ENCODE peak calls at places on chromosomes 3 and 15, in four cellular contexts. O is A549, D is foreskin fibroblast, I is adrenal gland. U is an unnamed sample.

GRCh38 chr3:112682361-112682760 is 41.4 kb upstream of the CCDC80 start:
- DNase-seq in O (no peak), D (no peak), I (no peak), U (no peak)

GRCh38 chr3:161197855-161198836 is 23.0 kb upstream of the NMD3 start:
- DNase-seq in O (no peak), D (peak; percentile 4), I (no peak), U (no peak)

GRCh38 chr3:119206611-119207511 is 33.5 kb downstream of the UPK1B start:
- DNase-seq in O (peak; percentile 85), D (no peak), I (no peak), U (no peak)

GRCh38 chr3:72739521-72740466 is 108.5 kb downstream of the SHQ1 start:
- DNase-seq in O (peak; percentile 35), D (peak; percentile 43), I (peak; percentile 23), U (no peak)

GRCh38 chr3:194760740-194761139 is 75.1 kb downstream of the FAM43A start:
- DNase-seq in O (no peak), D (peak; percentile 8), I (no peak), U (peak; percentile 29)

GRCh38 chr3:189787622-189788021 is 156.4 kb downstream of the TP63 start:
- DNase-seq in O (no peak), D (peak; percentile 7), I (no peak), U (peak; percentile 19)

GRCh38 chr3:195207731-195208130 is 63.2 kb downstream of the XXYLT1 start:
- DNase-seq in O (no peak), D (peak; percentile 58), I (no peak), U (peak; percentile 63)

GRCh38 chr15:26017665-26018064 is 154.5 kb upstream of the ATP10A start:
- DNase-seq in O (no peak), D (no peak), I (no peak), U (no peak)

GRCh38 chr3:52062499-52062898 is 6.1 kb upstream of the DUSP7 start:
- DNase-seq in O (peak; percentile 70), D (peak; percentile 92), I (peak; percentile 56), U (no peak)

GRCh38 chr3:188905991-188906635 is 265.7 kb upstream of the TPRG1 start:
- DNase-seq in O (no peak), D (no peak), I (no peak), U (no peak)

GRCh38 chr15:20348291-20348899 is 193.2 kb downstream of the GOLGA6L6 start:
- DNase-seq in O (peak; percentile 20), D (no peak), I (no peak), U (no peak)

GRCh38 chr3:192885374-192885773 is 32.3 kb downstream of the MB21D2 start:
- DNase-seq in O (no peak), D (no peak), I (peak; percentile 32), U (no peak)

GRCh38 chr3:14210843-14211594 is 32.4 kb downstream of the LSM3 start:
- DNase-seq in O (no peak), D (peak; percentile 80), I (no peak), U (no peak)

GRCh38 chr15:69305933-69306568 is 7.3 kb downstream of the PAQR5 start:
- DNase-seq in O (peak; percentile 77), D (no peak), I (no peak), U (no peak)

GRCh38 chr15:69304176-69304533 is 5.4 kb downstream of the PAQR5 start:
- DNase-seq in O (peak; percentile 94), D (peak; percentile 94), I (peak; percentile 90), U (peak; percentile 86)

GRCh38 chr15:69302929-69303328 is 4.2 kb downstream of the PAQR5 start:
- DNase-seq in O (no peak), D (no peak), I (no peak), U (no peak)

GRCh38 chr15:69305204-69305931 is 6.7 kb downstream of the PAQR5 start:
- DNase-seq in O (peak; percentile 99), D (peak; percentile 97), I (peak; percentile 93), U (peak; percentile 90)

GRCh38 chr15:69303337-69304175 is 4.8 kb downstream of the PAQR5 start:
- DNase-seq in O (peak; percentile 58), D (peak; percentile 37), I (no peak), U (peak; percentile 56)
- TF ChIP-seq CTCF in O (peak; percentile 55), D (no peak), I (no peak), U (peak; percentile 27)

GRCh38 chr3:53846134-53846850 is at the start of the genes CHDH and IL17RB:
- DNase-seq in O (peak; percentile 49), D (peak; percentile 44), I (peak; percentile 66), U (no peak)

GRCh38 chr3:53845881-53846133 is 412 bp downstream of the CHDH start:
- DNase-seq in O (no peak), D (no peak), I (no peak), U (no peak)

GRCh38 chr3:53844262-53845102 is 1.7 kb downstream of the CHDH start:
- DNase-seq in O (no peak), D (no peak), I (no peak), U (no peak)

GRCh38 chr3:53846851-53847155 is 435 bp downstream of the IL17RB start:
- DNase-seq in O (no peak), D (no peak), I (no peak), U (no peak)

GRCh38 chr3:53845103-53845880 is 927 bp downstream of the CHDH start:
- DNase-seq in O (peak; percentile 62), D (peak; percentile 60), I (peak; percentile 67), U (peak; percentile 89)
- TF ChIP-seq CTCF in O (peak; percentile 33), D (peak; percentile 27), I (no peak), U (peak; percentile 39)

DNA sequence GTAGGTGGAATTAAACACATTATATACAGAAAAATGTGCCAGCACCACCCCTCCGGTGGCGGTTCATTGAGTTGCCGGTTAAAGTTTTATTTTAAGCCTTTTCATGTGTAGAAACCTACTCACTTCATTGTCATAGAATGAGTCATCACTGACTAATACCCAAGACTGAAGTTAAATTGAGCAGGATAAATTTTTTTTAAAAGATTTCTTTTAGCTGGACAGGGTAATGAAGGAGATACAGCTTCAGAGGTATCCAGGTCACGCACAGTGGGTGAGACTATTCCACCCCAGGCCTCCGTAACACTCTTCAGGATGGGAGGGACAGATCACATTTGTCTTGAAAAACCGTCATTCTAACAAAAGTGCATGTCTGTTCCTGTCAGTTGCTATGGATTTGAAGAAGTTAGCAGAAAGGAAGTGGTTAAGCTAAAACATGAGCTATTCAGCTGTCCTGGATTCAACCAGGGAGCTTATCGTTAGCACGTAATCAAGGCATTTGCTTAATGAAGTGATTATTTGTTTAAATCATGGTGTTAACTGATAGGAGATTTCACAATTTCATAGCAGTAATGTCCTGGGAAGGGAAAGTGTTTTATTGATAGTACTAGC is 23.3 kb downstream of the WHAMM start:
- DNase-seq in O (peak; percentile 56), D (peak; percentile 89), I (peak; percentile 32), U (peak; percentile 77)
- TF ChIP-seq CTCF in O (no peak), D (no peak), I (no peak), U (no peak)

GRCh38 chr15:80697316-80697715 is 2.2 kb downstream of the ABHD17C start:
- DNase-seq in O (no peak), D (no peak), I (no peak), U (no peak)

GRCh38 chr15:80695099-80695910 is at the start of gene ABHD17C:
- DNase-seq in O (peak; percentile 68), D (peak; percentile 87), I (peak; percentile 65), U (peak; percentile 74)

GRCh38 chr15:80693682-80694623 is 1.2 kb upstream of the ABHD17C start:
- DNase-seq in O (no peak), D (no peak), I (no peak), U (no peak)

GRCh38 chr15:80694624-80695098 is 449 bp upstream of the ABHD17C start:
- DNase-seq in O (peak; percentile 29), D (peak; percentile 54), I (peak; percentile 3), U (peak; percentile 63)

GRCh38 chr15:80695911-80696651 is 971 bp downstream of the ABHD17C start:
- DNase-seq in O (peak; percentile 64), D (peak; percentile 58), I (peak; percentile 2), U (peak; percentile 22)
- TF ChIP-seq CTCF in O (peak; percentile 40), D (peak; percentile 21), I (peak; percentile 17), U (peak; percentile 35)